ENCODE peak calls at places on chromosomes 13 and 19, in six cellular contexts. C is HFF-Myc, P is breast epithelium, E is GM06990, D is suprapubic skin, B is activated B cell treated with CpG ODN at 0.5 μM for 24 hours. F is an unnamed sample.

GRCh38 chr13:87661471-87661870 is 9.7 kb upstream of the SLITRK5 start:
- DNase-seq in D (no peak), P (no peak), C (no peak), E (no peak), B (no peak), F (no peak)

GRCh38 chr19:51529301-51529700 is 2.2 kb downstream of the SIGLEC6 start:
- DNase-seq in C (no peak), E (no peak), B (no peak), P (no peak), D (no peak), F (no peak)

GRCh38 chr13:50127726-50128291 is 112.6 kb downstream of the KCNRG start:
- DNase-seq in B (no peak), D (no peak), C (no peak), P (no peak), E (peak), F (no peak)

GRCh38 chr19:2478324-2478755 is 2.4 kb downstream of the GADD45B start:
- DNase-seq in D (peak), B (peak), P (peak), E (no peak), C (no peak), F (peak)

GRCh38 chr13:41304551-41304950 is 6.5 kb upstream of the NAA16 start:
- DNase-seq in D (no peak), E (no peak), C (no peak), B (no peak), P (no peak), F (no peak)

GRCh38 chr13:46622013-46622917 is 69.3 kb downstream of the LRCH1 start:
- DNase-seq in P (no peak), E (no peak), C (no peak), D (no peak), B (no peak), F (no peak)

GRCh38 chr19:44609219-44609618 is 4.1 kb upstream of the IGSF23 start:
- DNase-seq in P (no peak), B (no peak), E (no peak), D (no peak), C (no peak), F (no peak)

GRCh38 chr19:50794074-50794777 is 4.0 kb downstream of the ACP4 start:
- DNase-seq in B (no peak), C (peak), D (no peak), P (no peak), E (no peak), F (no peak)

GRCh38 chr19:32324631-32325215 is 20.7 kb upstream of the ZNF507 start:
- DNase-seq in C (no peak), P (no peak), B (no peak), E (no peak), D (no peak), F (no peak)

GRCh38 chr19:48443262-48443661 is 2.5 kb upstream of the GRWD1 start:
- DNase-seq in B (peak), P (no peak), D (no peak), E (no peak), C (no peak), F (no peak)

GRCh38 chr19:34220472-34221063 is 33.8 kb upstream of the GARRE1 start:
- DNase-seq in B (peak), E (no peak), P (peak), D (no peak), C (no peak), F (peak)

GRCh38 chr19:35220315-35220921 is 8.1 kb downstream of the FAM187B start:
- DNase-seq in B (no peak), E (no peak), D (peak), P (no peak), C (no peak), F (no peak)

GRCh38 chr19:15421726-15422260 is 3.0 kb upstream of the AKAP8L start:
- DNase-seq in B (no peak), E (no peak), D (no peak), C (no peak), P (no peak), F (no peak)

GRCh38 chr13:113918981-113919646 is 54.8 kb downstream of the C13orf46 start:
- DNase-seq in B (no peak), C (no peak), D (peak), P (peak), E (no peak), F (no peak)

GRCh38 chr13:44068737-44069136 is 189.0 kb downstream of the LACC1 start:
- DNase-seq in E (no peak), B (no peak), C (no peak), D (no peak), P (no peak), F (no peak)

GRCh38 chr19:20999731-21000352 is 20.6 kb upstream of the ZNF430 start:
- DNase-seq in D (peak), C (peak), E (peak), B (peak), P (peak), F (peak)

GRCh38 chr13:105774739-105775460 is 760.6 kb downstream of the EFNB2 start:
- DNase-seq in D (no peak), C (no peak), E (no peak), B (no peak), P (no peak), F (no peak)

GRCh38 chr19:44476559-44477408 is 23.5 kb downstream of the ZNF180 start:
- DNase-seq in E (no peak), P (no peak), D (no peak), B (no peak), C (no peak), F (no peak)

GRCh38 chr19:49318296-49318695 is 6.7 kb downstream of the SLC6A16 start:
- DNase-seq in C (no peak), D (no peak), P (no peak), B (no peak), E (no peak), F (no peak)

GRCh38 chr13:109868583-109869311 is 82.4 kb upstream of the IRS2 start:
- DNase-seq in B (no peak), C (no peak), D (no peak), P (no peak), E (no peak), F (no peak)
- TF ChIP-seq CTCF in B (no peak), C (no peak), D (no peak), P (no peak), E (no peak), F (no peak)

GRCh38 chr19:58021541-58022282 is 12.1 kb upstream of the ZSCAN1 start:
- DNase-seq in P (peak), B (no peak), D (no peak), C (no peak), E (no peak), F (peak)
- TF ChIP-seq CTCF in P (peak), B (no peak), D (peak), C (peak), E (no peak), F (peak)

GRCh38 chr13:78603240-78603947 is at the start of gene POU4F1:
- DNase-seq in C (no peak), B (no peak), E (peak), P (no peak), D (no peak), F (peak)

GRCh38 chr13:78606471-78607408 is 3.4 kb upstream of the POU4F1 start:
- DNase-seq in E (no peak), B (no peak), D (no peak), P (no peak), C (no peak), F (peak)

GRCh38 chr13:78607409-78608253 is 4.3 kb upstream of the POU4F1 start:
- DNase-seq in P (no peak), E (no peak), D (no peak), C (no peak), B (no peak), F (peak)

GRCh38 chr13:78602561-78603239 is 652 bp downstream of the POU4F1 start:
- DNase-seq in E (peak), D (no peak), C (no peak), B (no peak), P (no peak), F (no peak)

DNA sequence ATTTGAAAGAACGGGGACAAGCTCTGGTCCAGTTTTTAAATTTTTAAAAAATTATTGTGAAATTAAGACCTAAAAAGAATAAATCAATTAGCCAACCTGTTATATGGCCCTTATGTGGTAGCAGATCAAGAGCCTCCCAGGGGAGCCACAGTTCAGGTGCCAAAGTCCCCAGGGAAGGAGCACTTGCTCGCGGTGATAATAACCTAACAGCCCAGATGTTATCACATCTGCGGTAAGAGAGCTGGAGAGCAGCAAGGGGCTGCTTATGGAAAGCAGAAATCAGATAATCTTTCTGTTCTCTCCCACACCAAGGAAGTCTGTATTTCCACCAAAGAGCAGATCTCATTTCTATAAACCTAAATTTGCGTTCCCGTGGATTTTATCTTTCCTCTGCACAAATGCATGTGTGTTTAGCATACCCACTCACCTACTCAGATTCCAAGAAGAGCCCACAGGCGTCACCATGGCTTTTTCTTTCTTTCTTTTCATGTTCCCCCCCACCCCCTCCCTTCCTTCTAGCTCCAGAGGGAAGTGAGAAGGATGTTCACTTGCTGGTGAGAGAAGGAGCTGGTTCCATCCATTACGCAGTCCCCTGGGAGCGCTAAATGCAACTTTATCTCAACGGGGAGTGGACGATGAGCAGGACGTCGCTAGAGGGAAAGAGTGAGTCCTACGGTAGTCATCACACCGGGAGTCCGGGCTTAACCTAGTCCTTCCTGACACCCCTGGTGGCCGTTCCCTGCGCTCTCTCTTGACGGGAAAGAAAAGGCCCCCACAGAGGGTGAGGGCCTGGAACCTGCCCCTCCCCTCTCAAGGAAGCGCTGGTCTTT is 1.6 kb upstream of the POU4F1 start:
- DNase-seq in C (no peak), D (no peak), E (no peak), P (no peak), B (no peak), F (peak)
- TF ChIP-seq CTCF in C (no peak), D (no peak), E (peak), P (no peak), B (no peak), F (peak)

DNA sequence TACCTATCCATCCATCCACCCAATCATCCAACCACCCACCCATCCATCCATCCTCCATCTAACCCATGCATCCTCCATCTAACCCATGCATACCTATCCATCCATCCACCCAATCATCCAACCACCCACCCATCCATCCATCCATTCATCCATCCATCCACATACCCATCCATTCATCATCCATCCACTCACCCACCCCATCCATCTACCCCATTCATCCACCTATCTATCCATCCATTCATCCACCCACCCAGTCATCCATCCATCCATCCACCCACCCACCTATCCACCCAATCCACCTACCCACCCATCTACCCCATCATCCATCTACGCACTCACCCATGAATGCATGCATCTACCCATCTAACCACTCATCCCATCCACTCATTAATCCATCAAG is 6.6 kb downstream of the MICOS13 start:
- DNase-seq in E (no peak), C (no peak), B (no peak), D (no peak), P (no peak), F (no peak)
- TF ChIP-seq CTCF in E (no peak), C (no peak), B (no peak), D (no peak), P (no peak), F (no peak)

GRCh38 chr13:25923217-25924085 is 128.4 kb downstream of the SHISA2 start:
- DNase-seq in C (no peak), D (no peak), E (no peak), P (no peak), B (no peak), F (no peak)
- TF ChIP-seq CTCF in C (no peak), D (no peak), E (no peak), P (no peak), B (no peak), F (no peak)

GRCh38 chr19:18292810-18293641 is 11.6 kb upstream of the JUND start:
- DNase-seq in B (peak), C (no peak), D (peak), E (peak), P (peak), F (peak)
- TF ChIP-seq CTCF in B (no peak), C (no peak), D (no peak), E (no peak), P (no peak), F (no peak)

GRCh38 chr13:79901336-79901735 is 420.4 kb downstream of the NDFIP2 start:
- DNase-seq in E (no peak), D (no peak), C (no peak), P (no peak), B (no peak), F (no peak)
- TF ChIP-seq CTCF in E (no peak), D (no peak), C (no peak), P (no peak), B (no peak), F (no peak)

DNA sequence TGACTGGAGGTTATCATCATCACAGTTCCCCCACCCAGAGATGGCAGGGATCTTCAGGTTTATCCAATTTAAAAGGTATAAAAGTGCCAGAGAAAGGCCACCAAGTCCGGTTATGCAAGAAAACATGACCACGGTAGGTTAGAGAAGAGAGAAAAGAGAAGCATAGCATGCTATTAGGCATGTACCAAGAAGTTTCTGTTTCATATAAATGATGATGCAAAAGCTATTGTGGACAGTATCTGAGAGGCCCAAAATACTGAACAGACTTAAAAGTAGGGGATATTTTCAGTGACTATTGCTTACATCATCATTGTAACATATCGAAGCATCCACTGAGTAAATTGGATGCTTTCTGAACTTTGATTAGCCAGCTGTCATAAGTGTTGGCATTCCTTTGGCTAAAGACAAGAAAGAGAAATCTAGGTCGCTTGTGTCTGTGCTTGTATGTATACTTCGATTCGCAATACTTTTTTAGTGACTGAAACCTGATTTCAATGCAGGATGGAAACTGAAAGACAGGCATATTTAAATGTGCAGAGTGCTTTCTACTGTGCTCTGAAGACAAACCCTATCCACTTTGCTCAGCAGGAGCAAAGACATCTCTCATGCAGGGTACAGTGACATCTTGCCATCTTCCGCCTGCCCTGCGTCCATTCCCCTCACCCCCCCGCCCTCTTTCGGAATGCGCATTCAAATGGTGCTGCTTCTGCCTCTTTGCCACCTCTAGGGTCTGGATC is 180.3 kb downstream of the SHISA2 start:
- DNase-seq in D (no peak), E (no peak), C (no peak), B (no peak), P (no peak), F (no peak)
- TF ChIP-seq CTCF in D (no peak), E (no peak), C (no peak), B (no peak), P (no peak), F (no peak)

F was measured in glutamatergic neuron.